ENCODE peak calls at places on chromosomes 3 and 15, in five cellular contexts. One of them, this sample, is unnamed.

GRCh38 chr3:32155117-32155516 is 48.7 kb downstream of the GPD1L start:
- DNase-seq in HFFc6: no peak
- DNase-seq in RKO: no peak
- DNase-seq in stimulated activated naive CD8-positive, alpha-beta T cell treated with anti-CD3 and anti-CD28 coated beads, Interleukin-15, Interleukin-2, amounts not matched to agents 100 U/mL and 50 U/mL, for 24 hours: no peak
- DNase-seq in fibroblast of the aortic adventitia: no peak
- DNase-seq in this sample: no peak

GRCh38 chr3:64186667-64187064 is 38.6 kb downstream of the PRICKLE2 start:
- DNase-seq in HFFc6: no peak
- DNase-seq in RKO: no peak
- DNase-seq in stimulated activated naive CD8-positive, alpha-beta T cell treated with anti-CD3 and anti-CD28 coated beads, Interleukin-15, Interleukin-2, amounts not matched to agents 100 U/mL and 50 U/mL, for 24 hours: no peak
- DNase-seq in fibroblast of the aortic adventitia: no peak
- DNase-seq in this sample: no peak

GRCh38 chr3:66158933-66159332 is 61.9 kb upstream of the SLC25A26 start:
- DNase-seq in HFFc6: no peak
- DNase-seq in RKO: no peak
- DNase-seq in stimulated activated naive CD8-positive, alpha-beta T cell treated with anti-CD3 and anti-CD28 coated beads, Interleukin-15, Interleukin-2, amounts not matched to agents 100 U/mL and 50 U/mL, for 24 hours: no peak
- DNase-seq in fibroblast of the aortic adventitia: no peak
- DNase-seq in this sample: no peak

GRCh38 chr15:22979699-22980188 is 424 bp downstream of the CYFIP1 start:
- DNase-seq in HFFc6: no peak
- DNase-seq in RKO: peak
- DNase-seq in stimulated activated naive CD8-positive, alpha-beta T cell treated with anti-CD3 and anti-CD28 coated beads, Interleukin-15, Interleukin-2, amounts not matched to agents 100 U/mL and 50 U/mL, for 24 hours: peak
- DNase-seq in fibroblast of the aortic adventitia: peak
- DNase-seq in this sample: no peak

GRCh38 chr3:177335728-177336127 is 138.4 kb upstream of the TBL1XR1 start:
- DNase-seq in HFFc6: peak
- DNase-seq in RKO: no peak
- DNase-seq in stimulated activated naive CD8-positive, alpha-beta T cell treated with anti-CD3 and anti-CD28 coated beads, Interleukin-15, Interleukin-2, amounts not matched to agents 100 U/mL and 50 U/mL, for 24 hours: no peak
- DNase-seq in fibroblast of the aortic adventitia: peak
- DNase-seq in this sample: no peak

GRCh38 chr3:192892981-192893827 is 24.5 kb downstream of the MB21D2 start:
- DNase-seq in HFFc6: peak
- DNase-seq in RKO: peak
- DNase-seq in stimulated activated naive CD8-positive, alpha-beta T cell treated with anti-CD3 and anti-CD28 coated beads, Interleukin-15, Interleukin-2, amounts not matched to agents 100 U/mL and 50 U/mL, for 24 hours: peak
- DNase-seq in fibroblast of the aortic adventitia: peak
- DNase-seq in this sample: no peak

GRCh38 chr15:84727429-84727828 is 11.5 kb upstream of the SEC11A start:
- DNase-seq in HFFc6: no peak
- DNase-seq in RKO: no peak
- DNase-seq in stimulated activated naive CD8-positive, alpha-beta T cell treated with anti-CD3 and anti-CD28 coated beads, Interleukin-15, Interleukin-2, amounts not matched to agents 100 U/mL and 50 U/mL, for 24 hours: no peak
- DNase-seq in fibroblast of the aortic adventitia: no peak
- DNase-seq in this sample: no peak

GRCh38 chr3:29453278-29453961 is 172.5 kb downstream of the RBMS3 start:
- DNase-seq in HFFc6: no peak
- DNase-seq in RKO: no peak
- DNase-seq in stimulated activated naive CD8-positive, alpha-beta T cell treated with anti-CD3 and anti-CD28 coated beads, Interleukin-15, Interleukin-2, amounts not matched to agents 100 U/mL and 50 U/mL, for 24 hours: no peak
- DNase-seq in fibroblast of the aortic adventitia: peak
- DNase-seq in this sample: no peak

GRCh38 chr3:33313331-33313730 is 36.1 kb downstream of the FBXL2 start:
- DNase-seq in HFFc6: peak
- DNase-seq in RKO: no peak
- DNase-seq in stimulated activated naive CD8-positive, alpha-beta T cell treated with anti-CD3 and anti-CD28 coated beads, Interleukin-15, Interleukin-2, amounts not matched to agents 100 U/mL and 50 U/mL, for 24 hours: no peak
- DNase-seq in fibroblast of the aortic adventitia: no peak
- DNase-seq in this sample: no peak

GRCh38 chr15:77617507-77618285 is 15.0 kb downstream of the LINGO1 start:
- DNase-seq in HFFc6: peak
- DNase-seq in RKO: peak
- DNase-seq in stimulated activated naive CD8-positive, alpha-beta T cell treated with anti-CD3 and anti-CD28 coated beads, Interleukin-15, Interleukin-2, amounts not matched to agents 100 U/mL and 50 U/mL, for 24 hours: peak
- DNase-seq in fibroblast of the aortic adventitia: no peak
- DNase-seq in this sample: no peak

GRCh38 chr3:143674100-143674968 is 173.9 kb downstream of the SLC9A9 start:
- DNase-seq in HFFc6: peak
- DNase-seq in RKO: peak
- DNase-seq in stimulated activated naive CD8-positive, alpha-beta T cell treated with anti-CD3 and anti-CD28 coated beads, Interleukin-15, Interleukin-2, amounts not matched to agents 100 U/mL and 50 U/mL, for 24 hours: peak
- DNase-seq in fibroblast of the aortic adventitia: peak
- DNase-seq in this sample: peak

GRCh38 chr3:191424871-191425270 is 36.1 kb upstream of the PYDC2 start:
- DNase-seq in HFFc6: no peak
- DNase-seq in RKO: no peak
- DNase-seq in stimulated activated naive CD8-positive, alpha-beta T cell treated with anti-CD3 and anti-CD28 coated beads, Interleukin-15, Interleukin-2, amounts not matched to agents 100 U/mL and 50 U/mL, for 24 hours: no peak
- DNase-seq in fibroblast of the aortic adventitia: no peak
- DNase-seq in this sample: no peak

GRCh38 chr3:13927295-13927694 is 47.4 kb upstream of the WNT7A start:
- DNase-seq in HFFc6: no peak
- DNase-seq in RKO: peak
- DNase-seq in stimulated activated naive CD8-positive, alpha-beta T cell treated with anti-CD3 and anti-CD28 coated beads, Interleukin-15, Interleukin-2, amounts not matched to agents 100 U/mL and 50 U/mL, for 24 hours: no peak
- DNase-seq in fibroblast of the aortic adventitia: no peak
- DNase-seq in this sample: no peak

GRCh38 chr3:16258892-16259291 is 5.9 kb downstream of the DPH3 start:
- DNase-seq in HFFc6: no peak
- DNase-seq in RKO: no peak
- DNase-seq in stimulated activated naive CD8-positive, alpha-beta T cell treated with anti-CD3 and anti-CD28 coated beads, Interleukin-15, Interleukin-2, amounts not matched to agents 100 U/mL and 50 U/mL, for 24 hours: no peak
- DNase-seq in fibroblast of the aortic adventitia: no peak
- DNase-seq in this sample: no peak

GRCh38 chr15:101183926-101184305 is 67.9 kb downstream of the CHSY1 start:
- DNase-seq in HFFc6: no peak
- DNase-seq in RKO: no peak
- DNase-seq in stimulated activated naive CD8-positive, alpha-beta T cell treated with anti-CD3 and anti-CD28 coated beads, Interleukin-15, Interleukin-2, amounts not matched to agents 100 U/mL and 50 U/mL, for 24 hours: no peak
- DNase-seq in fibroblast of the aortic adventitia: no peak
- DNase-seq in this sample: no peak

GRCh38 chr3:8712045-8712870 is 21.3 kb upstream of the CAV3 start:
- DNase-seq in HFFc6: no peak
- DNase-seq in RKO: no peak
- DNase-seq in stimulated activated naive CD8-positive, alpha-beta T cell treated with anti-CD3 and anti-CD28 coated beads, Interleukin-15, Interleukin-2, amounts not matched to agents 100 U/mL and 50 U/mL, for 24 hours: no peak
- DNase-seq in fibroblast of the aortic adventitia: peak
- DNase-seq in this sample: no peak

GRCh38 chr3:175163686-175164085 is 304.6 kb downstream of the NAALADL2 start:
- DNase-seq in HFFc6: no peak
- DNase-seq in RKO: no peak
- DNase-seq in stimulated activated naive CD8-positive, alpha-beta T cell treated with anti-CD3 and anti-CD28 coated beads, Interleukin-15, Interleukin-2, amounts not matched to agents 100 U/mL and 50 U/mL, for 24 hours: no peak
- DNase-seq in fibroblast of the aortic adventitia: no peak
- DNase-seq in this sample: no peak

GRCh38 chr3:11244131-11244677 is 28.0 kb upstream of the ATG7 start:
- DNase-seq in HFFc6: peak
- DNase-seq in RKO: peak
- DNase-seq in stimulated activated naive CD8-positive, alpha-beta T cell treated with anti-CD3 and anti-CD28 coated beads, Interleukin-15, Interleukin-2, amounts not matched to agents 100 U/mL and 50 U/mL, for 24 hours: no peak
- DNase-seq in fibroblast of the aortic adventitia: peak
- DNase-seq in this sample: no peak

GRCh38 chr3:48463703-48464102 is 17.2 kb downstream of the ATRIP start:
- DNase-seq in HFFc6: no peak
- DNase-seq in RKO: no peak
- DNase-seq in stimulated activated naive CD8-positive, alpha-beta T cell treated with anti-CD3 and anti-CD28 coated beads, Interleukin-15, Interleukin-2, amounts not matched to agents 100 U/mL and 50 U/mL, for 24 hours: no peak
- DNase-seq in fibroblast of the aortic adventitia: no peak
- DNase-seq in this sample: no peak

GRCh38 chr3:32945136-32945535 is 6.3 kb upstream of the CCR4 start:
- DNase-seq in HFFc6: peak
- DNase-seq in RKO: peak
- DNase-seq in stimulated activated naive CD8-positive, alpha-beta T cell treated with anti-CD3 and anti-CD28 coated beads, Interleukin-15, Interleukin-2, amounts not matched to agents 100 U/mL and 50 U/mL, for 24 hours: no peak
- DNase-seq in fibroblast of the aortic adventitia: no peak
- DNase-seq in this sample: no peak

GRCh38 chr3:53238051-53238850 is 17.6 kb downstream of the TKT start:
- DNase-seq in HFFc6: peak
- DNase-seq in RKO: peak
- DNase-seq in stimulated activated naive CD8-positive, alpha-beta T cell treated with anti-CD3 and anti-CD28 coated beads, Interleukin-15, Interleukin-2, amounts not matched to agents 100 U/mL and 50 U/mL, for 24 hours: no peak
- DNase-seq in fibroblast of the aortic adventitia: peak
- DNase-seq in this sample: no peak

GRCh38 chr3:25582242-25582641 is 82.5 kb downstream of the TOP2B start:
- DNase-seq in HFFc6: peak
- DNase-seq in RKO: peak
- DNase-seq in stimulated activated naive CD8-positive, alpha-beta T cell treated with anti-CD3 and anti-CD28 coated beads, Interleukin-15, Interleukin-2, amounts not matched to agents 100 U/mL and 50 U/mL, for 24 hours: no peak
- DNase-seq in fibroblast of the aortic adventitia: peak
- DNase-seq in this sample: no peak

GRCh38 chr3:123028233-123028828 is 768 bp upstream of the SEMA5B start:
- DNase-seq in HFFc6: peak
- DNase-seq in RKO: peak
- DNase-seq in stimulated activated naive CD8-positive, alpha-beta T cell treated with anti-CD3 and anti-CD28 coated beads, Interleukin-15, Interleukin-2, amounts not matched to agents 100 U/mL and 50 U/mL, for 24 hours: peak
- DNase-seq in fibroblast of the aortic adventitia: peak
- DNase-seq in this sample: peak

GRCh38 chr3:184155644-184156521 is 706 bp downstream of the DVL3 start:
- DNase-seq in HFFc6: peak
- DNase-seq in RKO: no peak
- DNase-seq in stimulated activated naive CD8-positive, alpha-beta T cell treated with anti-CD3 and anti-CD28 coated beads, Interleukin-15, Interleukin-2, amounts not matched to agents 100 U/mL and 50 U/mL, for 24 hours: peak
- DNase-seq in fibroblast of the aortic adventitia: no peak
- DNase-seq in this sample: no peak

GRCh38 chr3:55790596-55791350 is 303.7 kb upstream of the WNT5A start:
- DNase-seq in HFFc6: no peak
- DNase-seq in RKO: no peak
- DNase-seq in stimulated activated naive CD8-positive, alpha-beta T cell treated with anti-CD3 and anti-CD28 coated beads, Interleukin-15, Interleukin-2, amounts not matched to agents 100 U/mL and 50 U/mL, for 24 hours: no peak
- DNase-seq in fibroblast of the aortic adventitia: no peak
- DNase-seq in this sample: no peak

GRCh38 chr3:58052373-58053273 is 44.4 kb downstream of the FLNB start:
- DNase-seq in HFFc6: peak
- DNase-seq in RKO: peak
- DNase-seq in stimulated activated naive CD8-positive, alpha-beta T cell treated with anti-CD3 and anti-CD28 coated beads, Interleukin-15, Interleukin-2, amounts not matched to agents 100 U/mL and 50 U/mL, for 24 hours: peak
- DNase-seq in fibroblast of the aortic adventitia: peak
- DNase-seq in this sample: no peak

GRCh38 chr3:31544634-31545033 is 11.9 kb downstream of the STT3B start:
- DNase-seq in HFFc6: no peak
- DNase-seq in RKO: no peak
- DNase-seq in stimulated activated naive CD8-positive, alpha-beta T cell treated with anti-CD3 and anti-CD28 coated beads, Interleukin-15, Interleukin-2, amounts not matched to agents 100 U/mL and 50 U/mL, for 24 hours: no peak
- DNase-seq in fibroblast of the aortic adventitia: peak
- DNase-seq in this sample: no peak

GRCh38 chr15:63374686-63375520 is 6.7 kb downstream of the CA12 start:
- DNase-seq in HFFc6: peak
- DNase-seq in RKO: no peak
- DNase-seq in stimulated activated naive CD8-positive, alpha-beta T cell treated with anti-CD3 and anti-CD28 coated beads, Interleukin-15, Interleukin-2, amounts not matched to agents 100 U/mL and 50 U/mL, for 24 hours: peak
- DNase-seq in fibroblast of the aortic adventitia: peak
- DNase-seq in this sample: no peak

GRCh38 chr3:73681610-73682009 is 56.9 kb upstream of the PDZRN3 start:
- DNase-seq in HFFc6: peak
- DNase-seq in RKO: peak
- DNase-seq in stimulated activated naive CD8-positive, alpha-beta T cell treated with anti-CD3 and anti-CD28 coated beads, Interleukin-15, Interleukin-2, amounts not matched to agents 100 U/mL and 50 U/mL, for 24 hours: no peak
- DNase-seq in fibroblast of the aortic adventitia: peak
- DNase-seq in this sample: no peak

GRCh38 chr15:66673410-66674322 is 28.4 kb upstream of the SMAD6 start:
- DNase-seq in HFFc6: no peak
- DNase-seq in RKO: no peak
- DNase-seq in stimulated activated naive CD8-positive, alpha-beta T cell treated with anti-CD3 and anti-CD28 coated beads, Interleukin-15, Interleukin-2, amounts not matched to agents 100 U/mL and 50 U/mL, for 24 hours: peak
- DNase-seq in fibroblast of the aortic adventitia: no peak
- DNase-seq in this sample: no peak

GRCh38 chr15:88621789-88622604 is 857 bp downstream of the AEN start:
- DNase-seq in HFFc6: peak
- DNase-seq in RKO: peak
- DNase-seq in stimulated activated naive CD8-positive, alpha-beta T cell treated with anti-CD3 and anti-CD28 coated beads, Interleukin-15, Interleukin-2, amounts not matched to agents 100 U/mL and 50 U/mL, for 24 hours: peak
- DNase-seq in fibroblast of the aortic adventitia: peak
- DNase-seq in this sample: no peak

GRCh38 chr3:121752772-121753171 is 3.2 kb upstream of the GOLGB1 start:
- DNase-seq in HFFc6: no peak
- DNase-seq in RKO: no peak
- DNase-seq in stimulated activated naive CD8-positive, alpha-beta T cell treated with anti-CD3 and anti-CD28 coated beads, Interleukin-15, Interleukin-2, amounts not matched to agents 100 U/mL and 50 U/mL, for 24 hours: no peak
- DNase-seq in fibroblast of the aortic adventitia: no peak
- DNase-seq in this sample: no peak

GRCh38 chr3:134126153-134126552 is 96.4 kb upstream of the SLCO2A1 start:
- DNase-seq in HFFc6: no peak
- DNase-seq in RKO: peak
- DNase-seq in stimulated activated naive CD8-positive, alpha-beta T cell treated with anti-CD3 and anti-CD28 coated beads, Interleukin-15, Interleukin-2, amounts not matched to agents 100 U/mL and 50 U/mL, for 24 hours: no peak
- DNase-seq in fibroblast of the aortic adventitia: no peak
- DNase-seq in this sample: no peak

GRCh38 chr3:184459355-184459754 is 79.5 kb downstream of the CHRD start:
- DNase-seq in HFFc6: peak
- DNase-seq in RKO: peak
- DNase-seq in stimulated activated naive CD8-positive, alpha-beta T cell treated with anti-CD3 and anti-CD28 coated beads, Interleukin-15, Interleukin-2, amounts not matched to agents 100 U/mL and 50 U/mL, for 24 hours: no peak
- DNase-seq in fibroblast of the aortic adventitia: peak
- DNase-seq in this sample: no peak

GRCh38 chr15:57947781-57948180 is 117.7 kb downstream of the ALDH1A2 start:
- DNase-seq in HFFc6: no peak
- DNase-seq in RKO: no peak
- DNase-seq in stimulated activated naive CD8-positive, alpha-beta T cell treated with anti-CD3 and anti-CD28 coated beads, Interleukin-15, Interleukin-2, amounts not matched to agents 100 U/mL and 50 U/mL, for 24 hours: no peak
- DNase-seq in fibroblast of the aortic adventitia: peak
- DNase-seq in this sample: no peak

GRCh38 chr15:68261980-68262379 is 15.6 kb upstream of the FEM1B start:
- DNase-seq in HFFc6: no peak
- DNase-seq in RKO: no peak
- DNase-seq in stimulated activated naive CD8-positive, alpha-beta T cell treated with anti-CD3 and anti-CD28 coated beads, Interleukin-15, Interleukin-2, amounts not matched to agents 100 U/mL and 50 U/mL, for 24 hours: no peak
- DNase-seq in fibroblast of the aortic adventitia: no peak
- DNase-seq in this sample: no peak

GRCh38 chr3:71989165-71989564 is 204.2 kb upstream of the PROK2 start:
- DNase-seq in HFFc6: peak
- DNase-seq in RKO: peak
- DNase-seq in stimulated activated naive CD8-positive, alpha-beta T cell treated with anti-CD3 and anti-CD28 coated beads, Interleukin-15, Interleukin-2, amounts not matched to agents 100 U/mL and 50 U/mL, for 24 hours: no peak
- DNase-seq in fibroblast of the aortic adventitia: peak
- DNase-seq in this sample: no peak

This sample was measured in NCI-H1436 treated with DMSO at 0.1 percent for 48 hours.